ENCODE peak calls at places on chromosomes 7 and 10, in four cellular contexts. P is heart left ventricle; T is stimulated activated CD8-positive, alpha-beta memory T cell treated with anti-CD3 and anti-CD28 coated beads, Interleukin-12 subunit alpha, Interleukin-12 subunit beta, amount 100 ng/mL, for 4 hours; L is B cell. V is an unnamed sample.
A peak's percentile ranks its signal among the peaks of the same experiment; 100 is the strongest.

GRCh38 chr7:112182749-112183148 is 23.4 kb downstream of the DOCK4 start:
- DNase-seq in P (peak; percentile 60), T (no peak), L (no peak), V (no peak)

GRCh38 chr7:23981314-23981713 is 271.3 kb downstream of the STK31 start:
- DNase-seq in P (no peak), T (no peak), L (no peak), V (no peak)

GRCh38 chr10:67666416-67667043 is 29.5 kb downstream of the CTNNA3 start:
- DNase-seq in P (no peak), T (no peak), L (no peak), V (peak; percentile 31)

GRCh38 chr7:120725376-120726039 is 132.4 kb downstream of the TSPAN12 start:
- DNase-seq in P (no peak), T (no peak), L (no peak), V (no peak)

GRCh38 chr7:2979276-2979675 is 64.4 kb downstream of the CARD11 start:
- DNase-seq in P (no peak), T (no peak), L (no peak), V (no peak)

GRCh38 chr7:79334841-79335240 is 118.6 kb downstream of the MAGI2 start:
- DNase-seq in P (no peak), T (no peak), L (no peak), V (no peak)

GRCh38 chr10:79386637-79387465 is 39.6 kb downstream of the PPIF start:
- DNase-seq in P (peak; percentile 16), T (no peak), L (peak; percentile 28), V (no peak)

GRCh38 chr7:106015586-106016218 is 52.6 kb downstream of the CDHR3 start:
- DNase-seq in P (no peak), T (no peak), L (no peak), V (no peak)

GRCh38 chr10:54758791-54759190 is 42.2 kb downstream of the PCDH15 start:
- DNase-seq in P (no peak), T (no peak), L (no peak), V (no peak)

GRCh38 chr10:72470670-72471069 is 116.0 kb upstream of the DNAJB12 start:
- DNase-seq in P (no peak), T (no peak), L (no peak), V (no peak)

GRCh38 chr10:72026251-72026650 is 62.1 kb downstream of the CHST3 start:
- DNase-seq in P (no peak), T (no peak), L (no peak), V (no peak)

GRCh38 chr7:8831386-8831785 is 398.0 kb downstream of the NXPH1 start:
- DNase-seq in P (no peak), T (no peak), L (no peak), V (no peak)

GRCh38 chr7:46007990-46008643 is 87.0 kb upstream of the IGFBP3 start:
- DNase-seq in P (no peak), T (no peak), L (no peak), V (no peak)

GRCh38 chr10:129599160-129599559 is 132.1 kb downstream of the MGMT start:
- DNase-seq in P (no peak), T (no peak), L (no peak), V (no peak)

GRCh38 chr7:42745357-42746022 is 166.4 kb downstream of the C7orf25 start:
- DNase-seq in P (peak; percentile 33), T (no peak), L (no peak), V (no peak)

GRCh38 chr10:17348111-17349008 is 106.0 kb downstream of the ST8SIA6 start:
- DNase-seq in P (peak; percentile 63), T (no peak), L (no peak), V (no peak)

GRCh38 chr10:21315321-21316220 is 209.9 kb downstream of the SKIDA1 start:
- DNase-seq in P (peak; percentile 85), T (no peak), L (no peak), V (no peak)

GRCh38 chr10:116722736-116723427 is 19.5 kb downstream of the HSPA12A start:
- DNase-seq in P (no peak), T (no peak), L (no peak), V (no peak)

GRCh38 chr7:74178632-74179031 is 4.5 kb downstream of the EIF4H start:
- DNase-seq in P (no peak), T (no peak), L (no peak), V (no peak)

GRCh38 chr7:34081931-34082330 is 176.6 kb downstream of the BMPER start:
- DNase-seq in P (no peak), T (no peak), L (no peak), V (no peak)

GRCh38 chr10:132407243-132407746 is 10.3 kb downstream of the PWWP2B start:
- DNase-seq in P (peak; percentile 68), T (no peak), L (peak; percentile 64), V (no peak)

GRCh38 chr7:40721344-40721949 is 586.6 kb downstream of the SUGCT start:
- DNase-seq in P (no peak), T (no peak), L (no peak), V (no peak)

GRCh38 chr10:47164126-47164799 is 135.7 kb upstream of the GDF10 start:
- DNase-seq in P (no peak), T (no peak), L (no peak), V (no peak)

GRCh38 chr10:132921086-132921485 is 21.3 kb downstream of the CFAP46 start:
- DNase-seq in P (no peak), T (no peak), L (no peak), V (no peak)

GRCh38 chr10:133203652-133204195 is 26.3 kb upstream of the UTF1 start:
- DNase-seq in P (no peak), T (no peak), L (no peak), V (no peak)

GRCh38 chr7:24715661-24716479 is 41.4 kb downstream of the GSDME start:
- DNase-seq in P (no peak), T (no peak), L (peak; percentile 47), V (no peak)

GRCh38 chr10:110833941-110834621 is 37.6 kb upstream of the PDCD4 start:
- DNase-seq in P (no peak), T (no peak), L (no peak), V (no peak)

GRCh38 chr10:76036410-76036940 is 605.1 kb downstream of the LRMDA start:
- DNase-seq in P (peak; percentile 73), T (no peak), L (peak; percentile 33), V (no peak)

GRCh38 chr7:33547880-33548279 is 357.5 kb upstream of the BMPER start:
- DNase-seq in P (no peak), T (no peak), L (no peak), V (no peak)

GRCh38 chr10:116306847-116307246 is 17.4 kb upstream of the CCDC172 start:
- DNase-seq in P (no peak), T (no peak), L (no peak), V (no peak)

GRCh38 chr10:119734396-119735332 is 8.8 kb downstream of the INPP5F start:
- DNase-seq in P (no peak), T (no peak), L (no peak), V (no peak)

GRCh38 chr10:62790019-62790555 is 14.4 kb upstream of the ADO start:
- DNase-seq in P (no peak), T (no peak), L (no peak), V (no peak)

GRCh38 chr10:31146496-31147219 is 115.0 kb upstream of the ZNF438 start:
- DNase-seq in P (peak; percentile 79), T (no peak), L (no peak), V (no peak)

GRCh38 chr7:112084506-112084905 is 121.7 kb downstream of the DOCK4 start:
- DNase-seq in P (no peak), T (no peak), L (no peak), V (no peak)

GRCh38 chr7:141039366-141039765 is 24.6 kb upstream of the MRPS33 start:
- DNase-seq in P (no peak), T (no peak), L (no peak), V (no peak)

GRCh38 chr10:43042503-43043341 is 34.1 kb upstream of the RET start:
- DNase-seq in P (no peak), T (no peak), L (peak; percentile 16), V (no peak)

GRCh38 chr7:28729276-28729675 is 228.9 kb downstream of the TRIL start:
- DNase-seq in P (no peak), T (no peak), L (no peak), V (no peak)

GRCh38 chr7:135763261-135763660 is 14.6 kb upstream of the FAM180A start:
- DNase-seq in P (no peak), T (no peak), L (no peak), V (no peak)

GRCh38 chr10:56258378-56258777 is 102.7 kb downstream of the ZWINT start:
- DNase-seq in P (no peak), T (no peak), L (no peak), V (no peak)

GRCh38 chr7:142320883-142321282 is 63.0 kb upstream of the PRSS58 start:
- DNase-seq in P (no peak), T (no peak), L (no peak), V (no peak)

V was measured in CD4-positive, alpha-beta memory T cell.